ENCODE peak calls at places on chromosomes 7 and 10, in eight cellular contexts. L is left ventricle myocardium superior; E is GM03348; U is AG09319; V is activated naive CD8-positive, alpha-beta T cell treated with anti-CD3 and anti-CD28 coated beads, Interleukin-2, amount 50 U/mL, for 24 hours; X is HCT116; J is activated T-cell treated with anti-CD3 and anti-CD28 coated beads for 1 hour; O is AG08396. T is an unnamed sample.

GRCh38 chr7:91551377-91552175 is 287.3 kb downstream of the FZD1 start:
- DNase-seq in L (no peak), E (no peak), U (no peak), V (no peak), X (no peak), J (no peak), O (no peak), T (no peak)

GRCh38 chr7:127017196-127017595 is 235.5 kb downstream of the GRM8 start:
- DNase-seq in L (no peak), E (no peak), U (no peak), V (no peak), X (no peak), J (no peak), O (no peak), T (no peak)

GRCh38 chr7:2627258-2628136 is 4.3 kb upstream of the TTYH3 start:
- DNase-seq in L (no peak), E (no peak), U (no peak), V (no peak), X (no peak), J (no peak), O (no peak), T (no peak)

GRCh38 chr10:112842832-112843360 is 107.2 kb upstream of the TCF7L2 start:
- DNase-seq in L (no peak), E (no peak), U (no peak), V (no peak), X (no peak), J (no peak), O (no peak), T (no peak)

GRCh38 chr10:120891367-120891766 is 40.2 kb downstream of the WDR11 start:
- DNase-seq in L (no peak), E (peak), U (peak), V (no peak), X (no peak), J (no peak), O (no peak), T (no peak)

GRCh38 chr7:99778880-99779279 is 5.1 kb downstream of the CYP3A4 start:
- DNase-seq in L (no peak), E (no peak), U (no peak), V (no peak), X (no peak), J (no peak), O (no peak), T (no peak)

GRCh38 chr10:30857803-30858202 is 173.9 kb downstream of the ZNF438 start:
- DNase-seq in L (peak), E (peak), U (peak), V (no peak), X (no peak), J (no peak), O (peak), T (no peak)

GRCh38 chr7:152050547-152050971 is 25.1 kb downstream of the GALNT11 start:
- DNase-seq in L (no peak), E (no peak), U (peak), V (no peak), X (no peak), J (no peak), O (peak), T (no peak)

GRCh38 chr7:155230169-155230593 is 67.5 kb upstream of the INSIG1 start:
- DNase-seq in L (no peak), E (peak), U (peak), V (no peak), X (peak), J (no peak), O (peak), T (peak)

GRCh38 chr7:40008218-40008815 is 58.3 kb downstream of the CDK13 start:
- DNase-seq in L (no peak), E (peak), U (peak), V (no peak), X (no peak), J (no peak), O (peak), T (peak)

GRCh38 chr7:108158766-108159165 is 28.6 kb upstream of the LAMB4 start:
- DNase-seq in L (no peak), E (no peak), U (no peak), V (no peak), X (no peak), J (no peak), O (no peak), T (peak)

GRCh38 chr7:138904122-138904435 is 77.1 kb downstream of the KIAA1549 start:
- DNase-seq in L (no peak), E (no peak), U (no peak), V (no peak), X (no peak), J (no peak), O (no peak), T (no peak)

GRCh38 chr10:104614245-104614831 is 26.8 kb upstream of the SORCS3 start:
- DNase-seq in L (no peak), E (peak), U (no peak), V (peak), X (peak), J (no peak), O (peak), T (peak)

GRCh38 chr10:27464993-27465392 is 39.1 kb upstream of the RAB18 start:
- DNase-seq in L (no peak), E (no peak), U (no peak), V (no peak), X (no peak), J (no peak), O (no peak), T (no peak)